ENCODE peak calls at places on chromosomes 7 and 10, in five cellular contexts. F is H9; R is activated CD8-positive, alpha-beta T cell treated with anti-CD3 and anti-CD28 coated beads for 36 hours; Q is pancreas; V is AG09309. Z is an unnamed sample.
A peak's percentile ranks its signal among the peaks of the same experiment; 100 is the strongest.

GRCh38 chr10:45463244-45464116 is 89.5 kb downstream of the ALOX5 start:
- DNase-seq in R (no peak), F (no peak), Q (no peak), V (no peak), Z (no peak)

GRCh38 chr7:27213150-27213903 is 13.4 kb upstream of the HOXA13 start:
- DNase-seq in R (no peak), F (peak; percentile 52), Q (no peak), V (no peak), Z (no peak)

GRCh38 chr10:98170249-98171117 is 36.0 kb downstream of the R3HCC1L start:
- DNase-seq in Q (no peak), F (peak; percentile 77), V (no peak), R (peak; percentile 34), Z (peak; percentile 28)

GRCh38 chr7:149816794-149817193 is 21.4 kb upstream of the ZNF862 start:
- DNase-seq in V (no peak), F (no peak), Q (no peak), R (no peak), Z (no peak)

GRCh38 chr7:27215356-27215755 is 15.5 kb upstream of the HOXA13 start:
- DNase-seq in V (no peak), R (no peak), F (no peak), Q (no peak), Z (no peak)

GRCh38 chr7:156929789-156930539 is 19.5 kb upstream of the NOM1 start:
- DNase-seq in Q (no peak), R (peak; percentile 30), V (no peak), F (no peak), Z (no peak)

GRCh38 chr7:130921391-130922180 is 187.6 kb upstream of the KLF14 start:
- DNase-seq in R (peak; percentile 22), Q (no peak), F (no peak), V (peak; percentile 71), Z (peak; percentile 97)

GRCh38 chr10:126504051-126504760 is 115.9 kb upstream of the ADAM12 start:
- DNase-seq in F (peak; percentile 70), V (peak; percentile 27), Q (peak; percentile 71), R (no peak), Z (peak; percentile 37)

GRCh38 chr10:132839061-132839460 is 53.1 kb upstream of the NKX6-2 start:
- DNase-seq in Q (no peak), F (peak; percentile 19), R (no peak), V (no peak), Z (no peak)

GRCh38 chr10:114286971-114287370 is 47.9 kb downstream of the VWA2 start:
- DNase-seq in V (no peak), R (no peak), Q (no peak), F (no peak), Z (no peak)

GRCh38 chr10:125325326-125325725 is 165.0 kb upstream of the CTBP2 start:
- DNase-seq in Q (no peak), R (no peak), F (no peak), V (no peak), Z (no peak)

GRCh38 chr7:98240961-98241673 is 10.9 kb downstream of the TECPR1 start:
- DNase-seq in V (no peak), Q (peak; percentile 81), F (peak; percentile 64), R (peak; percentile 49), Z (peak; percentile 13)

GRCh38 chr10:64863836-64864235 is 1342.6 kb downstream of the REEP3 start:
- DNase-seq in Q (no peak), F (peak; percentile 33), R (no peak), V (no peak), Z (no peak)

DNA sequence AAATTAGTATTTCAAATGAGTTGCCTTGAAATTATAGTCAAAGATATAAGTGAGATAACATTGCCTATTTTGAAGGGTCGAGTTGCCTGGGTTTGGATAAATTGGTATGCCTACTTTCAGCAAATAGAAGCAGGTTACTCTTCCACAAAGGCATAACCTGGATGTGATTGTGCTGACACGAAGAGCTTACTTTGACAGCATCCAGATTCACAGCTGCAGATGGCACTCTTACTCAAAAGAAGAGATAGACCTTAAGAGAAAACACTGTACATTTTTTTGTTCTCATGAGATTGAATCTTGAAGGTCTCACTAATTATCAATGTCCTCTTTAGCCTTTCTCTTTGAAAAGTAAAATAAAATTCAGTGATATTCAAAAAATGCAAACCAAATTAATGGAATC is 1338.7 kb downstream of the REEP3 start:
- DNase-seq in V (no peak), F (no peak), R (no peak), Q (no peak), Z (no peak)
- TF ChIP-seq CTCF in V (no peak), F (no peak), R (no peak), Q (no peak), Z (no peak)

DNA sequence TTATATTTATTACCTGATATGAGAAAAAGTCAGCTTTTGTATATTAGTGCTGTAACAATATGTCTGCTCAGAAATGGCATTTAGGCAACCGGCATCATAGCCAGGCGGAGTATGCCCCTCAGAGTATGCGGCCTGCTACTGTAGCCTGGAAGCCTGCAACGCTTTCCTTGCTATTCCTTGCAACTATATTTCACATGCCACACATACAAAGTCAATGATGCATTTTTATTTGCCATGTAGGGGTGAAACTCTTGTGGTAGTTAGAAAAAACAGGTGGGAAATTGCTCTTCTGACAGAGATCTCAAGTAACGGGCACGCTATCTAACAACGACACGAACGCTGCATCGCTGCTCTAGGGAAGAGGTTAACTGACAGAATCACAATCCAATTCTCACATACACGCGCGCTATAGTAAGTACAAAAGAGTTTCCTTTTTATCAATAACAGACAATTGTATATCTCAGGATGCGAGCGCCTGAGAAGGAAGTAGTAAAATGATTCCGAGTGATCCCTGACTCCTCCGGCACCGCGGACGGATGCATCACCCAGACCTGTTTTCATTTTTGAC is 5.9 kb downstream of the EBF3 start:
- DNase-seq in V (no peak), Q (no peak), F (no peak), R (no peak), Z (no peak)
- TF ChIP-seq CTCF in V (no peak), Q (no peak), F (peak; percentile 42), R (no peak), Z (no peak)

GRCh38 chr7:120184866-120185265 is 88.1 kb upstream of the KCND2 start:
- DNase-seq in V (no peak), R (no peak), F (no peak), Q (no peak), Z (no peak)
- TF ChIP-seq CTCF in V (no peak), R (no peak), F (no peak), Q (no peak), Z (no peak)

GRCh38 chr10:9211228-9211627 is 1156.7 kb downstream of the GATA3 start:
- DNase-seq in R (no peak), Q (no peak), V (no peak), F (no peak), Z (no peak)
- TF ChIP-seq CTCF in R (no peak), Q (no peak), V (peak; percentile 47), F (peak; percentile 56), Z (peak; percentile 52)

DNA sequence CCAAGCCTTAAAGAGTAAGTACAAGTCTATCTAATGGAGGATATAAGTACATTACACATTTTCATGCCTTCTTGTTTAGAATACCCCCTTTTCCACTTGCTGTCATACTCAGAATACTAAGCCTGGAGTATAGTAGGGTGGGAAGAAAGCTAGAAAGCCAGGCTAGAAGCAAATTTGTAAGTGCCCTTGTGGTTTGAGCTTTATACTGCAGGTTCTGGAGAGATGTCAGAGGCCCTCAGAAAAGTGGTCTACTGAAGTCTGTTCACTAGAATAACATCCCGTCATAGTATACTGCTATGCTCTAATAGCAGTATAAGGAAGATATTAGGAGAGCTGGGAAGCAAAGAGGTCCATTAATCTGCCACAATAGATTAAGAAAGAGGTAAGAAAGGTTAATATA is 62.7 kb downstream of the HPSE2 start:
- DNase-seq in R (no peak), V (no peak), F (no peak), Q (no peak), Z (no peak)
- TF ChIP-seq CTCF in R (no peak), V (no peak), F (peak; percentile 22), Q (no peak), Z (no peak)